ENCODE peak calls at places on chromosomes 2 and 18, in four cellular contexts. L is K562, X is IMR-90, B is GM12878. U is an unnamed sample.
A peak's percentile ranks its signal among the peaks of the same experiment; 100 is the strongest.

GRCh38 chr2:37827911-37828411 is 97.1 kb upstream of the RMDN2 start:
- DNase-seq in L (no peak), X (peak; percentile 89), B (no peak), U (peak; percentile 70)

GRCh38 chr2:11175293-11175795 is 20.1 kb downstream of the SLC66A3 start:
- DNase-seq in L (no peak), X (peak; percentile 65), B (no peak), U (no peak)

GRCh38 chr18:59923539-59924196 is 23.9 kb downstream of the PMAIP1 start:
- DNase-seq in L (no peak), X (no peak), B (no peak), U (no peak)

GRCh38 chr18:77320960-77321559 is 71.4 kb downstream of the GALR1 start:
- DNase-seq in L (no peak), X (no peak), B (no peak), U (no peak)

GRCh38 chr2:180761224-180761623 is 219.2 kb upstream of the UBE2E3 start:
- DNase-seq in L (no peak), X (peak; percentile 65), B (no peak), U (peak; percentile 56)

GRCh38 chr2:10890706-10891270 is 20.9 kb upstream of the KCNF1 start:
- DNase-seq in L (no peak), X (no peak), B (no peak), U (no peak)

GRCh38 chr2:217948897-217949296 is 53.9 kb downstream of the TNS1 start:
- DNase-seq in L (no peak), X (no peak), B (no peak), U (no peak)

GRCh38 chr2:169895294-169895985 is 68.2 kb downstream of the UBR3 start:
- DNase-seq in L (no peak), X (peak; percentile 52), B (no peak), U (no peak)

GRCh38 chr2:174666312-174666711 is 68.7 kb upstream of the WIPF1 start:
- DNase-seq in L (no peak), X (no peak), B (no peak), U (no peak)

GRCh38 chr2:166625670-166626069 is 131.6 kb upstream of the SCN7A start:
- DNase-seq in L (no peak), X (peak; percentile 6), B (no peak), U (no peak)

GRCh38 chr18:48922801-48923730 is 27.7 kb downstream of the SMAD7 start:
- DNase-seq in L (peak; percentile 77), X (peak; percentile 82), B (no peak), U (peak; percentile 52)

GRCh38 chr2:112542974-112543760 is 902 bp downstream of the POLR1B start:
- DNase-seq in L (no peak), X (peak; percentile 16), B (no peak), U (peak; percentile 54)

DNA sequence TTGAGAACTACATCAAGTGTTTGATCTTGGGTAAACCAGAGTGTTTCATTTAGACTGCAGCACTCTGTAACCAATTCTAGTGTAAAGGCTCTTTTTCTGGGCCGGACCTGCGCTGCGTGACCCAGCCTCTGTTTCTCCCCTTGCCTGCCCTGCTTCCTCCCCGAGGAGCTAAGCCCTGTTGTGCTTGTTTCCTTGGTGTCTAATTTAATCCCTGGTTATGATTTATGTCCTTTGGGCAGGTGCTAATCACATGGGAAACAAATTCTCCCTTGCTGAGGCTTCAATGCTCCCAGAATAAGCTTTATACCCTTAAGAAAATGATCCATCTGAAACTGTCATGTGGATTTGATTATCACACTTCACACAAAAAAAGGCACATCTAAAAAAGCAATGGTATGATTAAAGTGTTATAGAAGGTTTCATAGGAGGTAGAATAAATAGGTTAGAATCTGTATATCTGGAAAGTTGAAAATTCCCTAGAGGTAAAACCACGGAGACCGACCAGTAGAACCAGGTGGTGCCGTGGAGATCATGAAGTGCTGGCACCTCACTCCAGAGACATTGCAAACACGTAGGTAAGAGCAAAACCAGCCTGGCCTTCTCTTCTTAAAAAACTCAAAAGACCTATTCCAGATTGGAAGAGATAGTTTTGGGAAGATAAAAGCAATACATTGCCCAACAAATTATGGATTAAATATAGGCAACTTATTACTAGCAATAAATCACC is 31.0 kb upstream of the SLC9A2 start:
- DNase-seq in L (no peak), X (no peak), B (no peak), U (no peak)
- TF ChIP-seq FOS in L (no peak), X (no peak), B (no peak), U (no peak)

GRCh38 chr2:170943596-170943995 is 14.5 kb downstream of the GORASP2 start:
- DNase-seq in L (no peak), X (no peak), B (no peak), U (no peak)
- H4K20me1 ChIP-seq in L (peaks cover 14% of the 10 kb centered on the region), X (peaks cover 94% of the 10 kb centered on the region), B (no peaks in the 10 kb centered on the region), U (peaks cover 31% of the 10 kb centered on the region)

GRCh38 chr18:50631831-50632285 is 72.0 kb downstream of the MAPK4 start:
- DNase-seq in L (no peak), X (no peak), B (no peak), U (no peak)

GRCh38 chr18:50636366-50637057 is 76.6 kb downstream of the MAPK4 start:
- DNase-seq in L (no peak), X (no peak), B (no peak), U (no peak)

GRCh38 chr18:50630895-50631294 is 71.0 kb downstream of the MAPK4 start:
- DNase-seq in L (no peak), X (no peak), B (no peak), U (no peak)

GRCh38 chr18:50633992-50634391 is 74.1 kb downstream of the MAPK4 start:
- DNase-seq in L (no peak), X (no peak), B (no peak), U (no peak)

GRCh38 chr18:50632895-50633515 is 73.1 kb downstream of the MAPK4 start:
- DNase-seq in L (no peak), X (no peak), B (no peak), U (no peak)
- TF ChIP-seq FOS in L (no peak), X (no peak), B (no peak), U (no peak)

DNA sequence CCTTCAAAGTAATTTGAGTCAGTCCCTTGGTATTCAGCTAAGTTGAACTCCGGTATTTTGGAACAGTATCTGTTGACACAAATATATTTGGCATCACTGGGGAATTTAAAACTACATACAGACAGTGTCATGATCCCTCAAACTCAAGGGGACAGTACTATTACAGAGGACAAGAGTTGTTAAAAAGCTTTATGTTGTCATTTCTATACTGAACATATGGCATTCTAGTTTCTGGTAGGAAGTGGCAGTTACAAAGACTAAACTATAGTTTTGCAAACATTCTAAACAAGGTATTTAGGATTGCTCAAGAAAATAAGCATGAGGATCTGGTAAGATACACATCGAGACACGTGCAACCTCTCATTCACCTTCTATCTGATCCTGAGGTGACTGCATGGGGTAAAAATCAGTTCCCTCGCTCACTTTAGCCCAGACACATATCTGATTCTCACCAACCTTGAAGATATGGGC is 16.6 kb upstream of the CCNYL1 start:
- DNase-seq in L (no peak), X (peak; percentile 41), B (no peak), U (no peak)
- H4K20me1 ChIP-seq in L (no peaks in the 10 kb centered on the region), X (no peaks in the 10 kb centered on the region), B (no peaks in the 10 kb centered on the region), U (no peaks in the 10 kb centered on the region)

DNA sequence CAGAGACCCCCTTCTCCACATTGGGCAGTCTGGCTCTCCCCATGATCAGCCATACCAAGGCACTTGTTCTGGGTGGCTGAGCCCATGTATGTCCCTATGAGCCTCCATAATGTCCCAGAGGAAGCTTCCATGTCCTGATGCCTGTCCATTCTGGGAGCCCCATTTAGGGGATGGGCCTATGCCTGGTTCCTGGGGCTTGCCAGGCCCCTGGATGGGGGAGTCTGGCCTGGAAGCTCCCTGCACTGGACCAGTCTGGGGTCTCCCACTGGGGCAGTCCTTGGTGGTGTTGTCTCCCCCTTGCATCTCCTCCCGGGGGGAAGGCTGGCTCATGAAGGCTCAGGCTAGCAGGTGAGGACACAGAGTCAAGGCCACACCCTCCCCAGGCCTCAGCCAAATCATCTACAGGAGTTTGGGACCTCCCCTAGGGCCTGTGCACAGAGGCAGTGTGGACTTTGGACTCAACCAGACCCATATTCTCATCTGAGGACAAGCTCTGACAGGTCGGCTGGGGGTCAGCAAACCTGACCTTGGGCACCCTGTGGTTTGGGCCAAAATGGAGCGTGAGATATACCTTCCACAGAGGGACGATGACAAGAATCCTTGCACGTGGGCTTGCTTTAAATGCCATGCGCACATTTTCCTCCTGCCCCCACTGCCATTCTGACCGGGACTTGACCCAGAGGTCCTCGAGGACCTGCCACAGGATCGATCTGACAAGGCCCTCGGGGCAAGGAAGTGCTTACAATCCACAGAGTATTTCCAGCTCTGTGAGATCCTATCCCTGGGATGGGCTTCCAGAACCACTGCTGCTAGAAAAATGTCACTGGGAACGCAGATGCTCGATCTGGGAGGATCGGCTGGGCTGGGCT is 38.8 kb downstream of the INHBB start:
- DNase-seq in L (no peak), X (no peak), B (peak; percentile 4), U (no peak)
- TF ChIP-seq FOS in L (no peak), X (no peak), B (no peak), U (no peak)

DNA sequence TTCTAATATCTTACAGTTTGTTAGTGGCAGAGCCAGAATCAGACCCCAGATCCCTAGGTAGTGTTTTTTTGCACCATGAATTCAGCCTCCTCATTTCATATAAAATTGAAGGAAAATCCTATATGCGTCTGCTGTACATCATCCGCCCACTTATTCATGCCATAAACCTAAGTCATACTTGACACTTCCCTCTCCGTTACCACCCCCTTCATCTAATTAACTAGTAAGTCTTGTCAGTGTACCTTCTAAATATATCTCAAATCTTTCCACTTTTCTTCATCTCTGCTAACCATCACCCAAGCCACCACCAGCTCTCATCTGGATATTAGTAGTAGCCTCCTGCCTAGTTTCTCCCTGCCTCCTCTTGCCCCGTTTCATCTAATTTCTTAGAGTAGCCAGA is 248.7 kb upstream of the SIX3 start:
- DNase-seq in L (no peak), X (no peak), B (no peak), U (no peak)
- H4K20me1 ChIP-seq in L (no peaks in the 10 kb centered on the region), X (no peaks in the 10 kb centered on the region), B (no peaks in the 10 kb centered on the region), U (no peaks in the 10 kb centered on the region)

U was measured in endothelial cell of umbilical vein.